ENCODE peak calls at places on chromosomes 6 and 20, in five cellular contexts. N is ACHN, J is NCI-H510A, P is COR-L47, B is HFFc6. Y is an unnamed sample.

GRCh38 chr20:20856956-20857355 is 144.5 kb upstream of the RALGAPA2 start:
- DNase-seq in N (no peak), J (no peak), P (no peak), B (no peak), Y (no peak)

GRCh38 chr20:44083220-44083933 is 103.6 kb downstream of the JPH2 start:
- DNase-seq in N (no peak), J (peak), P (no peak), B (peak), Y (no peak)

GRCh38 chr6:15048367-15048766 is 197.5 kb upstream of the JARID2 start:
- DNase-seq in N (no peak), J (no peak), P (no peak), B (no peak), Y (no peak)

GRCh38 chr20:37969949-37970855 is 63.1 kb downstream of the TTI1 start:
- DNase-seq in N (peak), J (no peak), P (no peak), B (no peak), Y (no peak)

GRCh38 chr6:91710356-91710755 is 1123.5 kb upstream of the MAP3K7 start:
- DNase-seq in N (no peak), J (no peak), P (no peak), B (no peak), Y (no peak)

GRCh38 chr6:30883743-30884520 is at the start of gene DDR1:
- DNase-seq in N (peak), J (peak), P (peak), B (peak), Y (peak)

GRCh38 chr6:152750694-152751093 is at the start of gene VIP:
- DNase-seq in N (peak), J (no peak), P (no peak), B (peak), Y (no peak)

GRCh38 chr6:44116643-44117382 is 10.4 kb downstream of the MRPL14 start:
- DNase-seq in N (peak), J (no peak), P (no peak), B (peak), Y (no peak)

GRCh38 chr20:2006452-2007381 is 12.9 kb upstream of the PDYN start:
- DNase-seq in N (peak), J (no peak), P (peak), B (no peak), Y (peak)

GRCh38 chr20:45445805-45446562 is 23.6 kb upstream of the WFDC2 start:
- DNase-seq in N (peak), J (no peak), P (no peak), B (peak), Y (peak)

GRCh38 chr6:118589186-118589585 is 41.1 kb downstream of the PLN start:
- DNase-seq in N (no peak), J (no peak), P (no peak), B (no peak), Y (no peak)

GRCh38 chr20:23088891-23089290 is 2.8 kb upstream of the CD93 start:
- DNase-seq in N (no peak), J (no peak), P (no peak), B (no peak), Y (no peak)

GRCh38 chr20:10558635-10559187 is 115.1 kb downstream of the JAG1 start:
- DNase-seq in N (no peak), J (no peak), P (no peak), B (peak), Y (no peak)

GRCh38 chr20:44211177-44212039 is 837 bp upstream of the OSER1 start:
- DNase-seq in N (no peak), J (no peak), P (no peak), B (peak), Y (peak)

GRCh38 chr6:41920921-41921711 is at the start of the genes BYSL and MED20:
- DNase-seq in N (peak), J (peak), P (peak), B (peak), Y (peak)

GRCh38 chr6:132978685-132979084 is 164.3 kb downstream of the RPS12 start:
- DNase-seq in N (no peak), J (no peak), P (no peak), B (no peak), Y (no peak)

GRCh38 chr20:10448270-10449156 is 13.4 kb downstream of the SLX4IP start:
- DNase-seq in N (no peak), J (no peak), P (no peak), B (peak), Y (peak)

GRCh38 chr20:9200620-9201019 is 131.7 kb downstream of the PLCB4 start:
- DNase-seq in N (peak), J (no peak), P (no peak), B (peak), Y (no peak)

GRCh38 chr6:142925575-142926110 is 19.3 kb downstream of the HIVEP2 start:
- DNase-seq in N (no peak), J (no peak), P (no peak), B (no peak), Y (no peak)

GRCh38 chr20:37295001-37295400 is 5.5 kb downstream of the MANBAL start:
- DNase-seq in N (peak), J (peak), P (no peak), B (peak), Y (no peak)

GRCh38 chr20:15196580-15197255 is 859.3 kb upstream of the FLRT3 start:
- DNase-seq in N (no peak), J (peak), P (no peak), B (no peak), Y (no peak)

GRCh38 chr6:96184798-96185197 is 169.0 kb downstream of the FUT9 start:
- DNase-seq in N (no peak), J (no peak), P (no peak), B (no peak), Y (no peak)

GRCh38 chr6:105091140-105091829 is 88.5 kb downstream of the POPDC3 start:
- DNase-seq in N (no peak), J (no peak), P (no peak), B (no peak), Y (no peak)

GRCh38 chr20:63361507-63362425 is 617 bp upstream of the CHRNA4 start:
- DNase-seq in N (no peak), J (no peak), P (peak), B (no peak), Y (peak)

GRCh38 chr20:31698803-31699718 is 23.6 kb downstream of the BCL2L1 start:
- DNase-seq in N (peak), J (peak), P (peak), B (peak), Y (no peak)

GRCh38 chr6:21241231-21242130 is 352.1 kb upstream of the SOX4 start:
- DNase-seq in N (no peak), J (no peak), P (no peak), B (no peak), Y (no peak)

GRCh38 chr20:49167811-49168507 is 20.2 kb downstream of the STAU1 start:
- DNase-seq in N (peak), J (no peak), P (no peak), B (peak), Y (no peak)

GRCh38 chr6:87808005-87808757 is 106.1 kb upstream of the AKIRIN2 start:
- DNase-seq in N (no peak), J (no peak), P (no peak), B (peak), Y (no peak)

GRCh38 chr6:32416031-32416430 is 9.1 kb upstream of the BTNL2 start:
- DNase-seq in N (no peak), J (no peak), P (no peak), B (no peak), Y (no peak)

GRCh38 chr6:41634657-41635056 is 3.6 kb upstream of the MDFI start:
- DNase-seq in N (no peak), J (no peak), P (peak), B (no peak), Y (no peak)

GRCh38 chr6:67896476-67896875 is 738.6 kb upstream of the ADGRB3 start:
- DNase-seq in N (no peak), J (no peak), P (no peak), B (no peak), Y (no peak)

GRCh38 chr6:32047855-32048766 is 9.9 kb downstream of the CYP21A2 start:
- DNase-seq in N (peak), J (no peak), P (peak), B (peak), Y (no peak)

GRCh38 chr20:31869942-31870702 is at the start of the genes DUSP15 and TTLL9:
- DNase-seq in N (peak), J (no peak), P (no peak), B (no peak), Y (peak)

GRCh38 chr6:100493206-100493888 is 28.6 kb upstream of the SIM1 start:
- DNase-seq in N (no peak), J (no peak), P (no peak), B (no peak), Y (no peak)

Y was measured in NCI-H526.